ENCODE peak calls at places on chromosomes 1 and 21, in four cellular contexts. O is HepG2, A is BJ, I is AG04450. Z is an unnamed sample.

GRCh38 chr21:31543191-31543590 is 116.3 kb upstream of the SOD1 start:
- DNase-seq in O (no peak), A (no peak), I (peak; percentile 37), Z (no peak)

GRCh38 chr1:226110249-226111108 is 48.0 kb downstream of the H3-3A start:
- DNase-seq in O (no peak), A (no peak), I (no peak), Z (no peak)

GRCh38 chr1:231032963-231033362 is 7.1 kb downstream of the FAM89A start:
- DNase-seq in O (no peak), A (no peak), I (no peak), Z (no peak)

GRCh38 chr1:219184337-219184736 is 10.7 kb downstream of the LYPLAL1 start:
- DNase-seq in O (no peak), A (no peak), I (no peak), Z (no peak)

GRCh38 chr1:12619396-12620141 is 1.6 kb upstream of the DHRS3 start:
- DNase-seq in O (peak; percentile 70), A (no peak), I (peak; percentile 77), Z (peak; percentile 50)

GRCh38 chr1:64065571-64065970 is 137.9 kb upstream of the UBE2U start:
- DNase-seq in O (no peak), A (no peak), I (no peak), Z (no peak)

GRCh38 chr21:16084776-16085364 is 355.1 kb downstream of the USP25 start:
- DNase-seq in O (no peak), A (peak; percentile 25), I (no peak), Z (no peak)

GRCh38 chr1:225825078-225825477 is 15.2 kb downstream of the EPHX1 start:
- DNase-seq in O (peak; percentile 68), A (no peak), I (no peak), Z (no peak)

GRCh38 chr1:46448109-46448911 is 41.3 kb upstream of the DMBX1 start:
- DNase-seq in O (no peak), A (no peak), I (no peak), Z (no peak)

GRCh38 chr1:117161887-117162286 is 40.3 kb upstream of the TRIM45 start:
- DNase-seq in O (peak; percentile 14), A (no peak), I (no peak), Z (no peak)

GRCh38 chr1:161989108-161989507 is 34.6 kb downstream of the OLFML2B start:
- DNase-seq in O (no peak), A (no peak), I (no peak), Z (no peak)

GRCh38 chr1:31222176-31222575 is 17.5 kb downstream of the NKAIN1 start:
- DNase-seq in O (no peak), A (no peak), I (no peak), Z (no peak)

GRCh38 chr1:208445710-208446702 is 201.8 kb upstream of the PLXNA2 start:
- DNase-seq in O (no peak), A (no peak), I (no peak), Z (no peak)

GRCh38 chr1:235708390-235708962 is 58.9 kb upstream of the GNG4 start:
- DNase-seq in O (peak; percentile 2), A (peak; percentile 14), I (no peak), Z (peak; percentile 56)

GRCh38 chr1:31428436-31429221 is 15.6 kb downstream of the SERINC2 start:
- DNase-seq in O (no peak), A (no peak), I (no peak), Z (no peak)

GRCh38 chr1:107110346-107110745 is 30.5 kb upstream of the NTNG1 start:
- DNase-seq in O (no peak), A (no peak), I (no peak), Z (no peak)

GRCh38 chr1:94245747-94246438 is 8.5 kb upstream of the ARHGAP29 start:
- DNase-seq in O (no peak), A (no peak), I (no peak), Z (no peak)

GRCh38 chr1:22875240-22875639 is 97.4 kb downstream of the LACTBL1 start:
- DNase-seq in O (no peak), A (no peak), I (no peak), Z (no peak)

GRCh38 chr1:175478203-175478602 is 265.2 kb downstream of the TNR start:
- DNase-seq in O (no peak), A (no peak), I (no peak), Z (no peak)

GRCh38 chr21:46060596-46061061 is 37.3 kb upstream of the COL6A2 start:
- DNase-seq in O (no peak), A (peak; percentile 95), I (peak; percentile 94), Z (peak; percentile 88)

GRCh38 chr1:193402032-193402431 is 215.6 kb upstream of the B3GALT2 start:
- DNase-seq in O (no peak), A (no peak), I (no peak), Z (no peak)

GRCh38 chr1:161950377-161950776 is 73.3 kb downstream of the OLFML2B start:
- DNase-seq in O (no peak), A (no peak), I (no peak), Z (no peak)

GRCh38 chr1:42937141-42937696 is 21.4 kb downstream of the SLC2A1 start:
- DNase-seq in O (peak; percentile 53), A (no peak), I (no peak), Z (peak; percentile 79)

GRCh38 chr1:29518183-29518835 is 282.0 kb downstream of the PTPRU start:
- DNase-seq in O (no peak), A (no peak), I (no peak), Z (no peak)

GRCh38 chr1:17046043-17046657 is 7.7 kb downstream of the SDHB start:
- DNase-seq in O (peak; percentile 63), A (peak; percentile 8), I (peak; percentile 44), Z (no peak)

GRCh38 chr1:39508266-39508665 is 16.8 kb downstream of the BMP8A start:
- DNase-seq in O (no peak), A (no peak), I (no peak), Z (no peak)

GRCh38 chr1:247494746-247495145 is 36.8 kb upstream of the OR2B11 start:
- DNase-seq in O (no peak), A (no peak), I (no peak), Z (no peak)

GRCh38 chr1:83860506-83861221 is 138.3 kb downstream of the TTLL7 start:
- DNase-seq in O (peak; percentile 27), A (no peak), I (no peak), Z (no peak)
- H3K4me3 ChIP-seq in O (no peak overlapping the region), A (no peak overlapping the region), I (peak overlapping the region; percentile 41), Z (peak overlapping the region; percentile 54)

GRCh38 chr1:178189814-178190213 is 95.9 kb downstream of the RASAL2 start:
- DNase-seq in O (peak; percentile 51), A (no peak), I (no peak), Z (no peak)
- TF ChIP-seq CTCF in O (peak; percentile 86), A (peak; percentile 47), I (peak; percentile 42), Z (peak; percentile 68)

GRCh38 chr21:41169701-41170100 is 1.7 kb downstream of the BACE2 start:
- DNase-seq in O (no peak), A (no peak), I (no peak), Z (no peak)
- H3K27me3 ChIP-seq in O (peaks cover 54% of the 10 kb centered on the region), A (no peaks in the 10 kb centered on the region), I (peaks cover 4% of the 10 kb centered on the region), Z (no peaks in the 10 kb centered on the region)

GRCh38 chr1:6461538-6462411 is 4.2 kb downstream of the TNFRSF25 start:
- DNase-seq in O (no peak), A (no peak), I (no peak), Z (no peak)

GRCh38 chr1:6462412-6463119 is 3.4 kb downstream of the TNFRSF25 start:
- DNase-seq in O (no peak), A (no peak), I (no peak), Z (no peak)

GRCh38 chr1:6464514-6464836 is 1.5 kb downstream of the TNFRSF25 start:
- DNase-seq in O (peak; percentile 58), A (no peak), I (no peak), Z (no peak)

GRCh38 chr1:6464915-6465314 is 1.1 kb downstream of the TNFRSF25 start:
- DNase-seq in O (no peak), A (no peak), I (no peak), Z (no peak)

GRCh38 chr1:6463120-6463412 is 2.9 kb downstream of the TNFRSF25 start:
- DNase-seq in O (no peak), A (no peak), I (no peak), Z (no peak)
- H3K4me3 ChIP-seq in O (no peak overlapping the region), A (no peak overlapping the region), I (no peak overlapping the region), Z (no peak overlapping the region)

GRCh38 chr1:36542962-36543515 is 60.3 kb upstream of the CSF3R start:
- DNase-seq in O (peak; percentile 15), A (no peak), I (no peak), Z (no peak)
- TF ChIP-seq CTCF in O (peak; percentile 51), A (peak; percentile 18), I (peak; percentile 14), Z (no peak)

GRCh38 chr1:24215226-24215814 is 28.2 kb upstream of the IFNLR1 start:
- DNase-seq in O (no peak), A (no peak), I (no peak), Z (no peak)
- H3K27me3 ChIP-seq in O (peaks cover 40% of the 10 kb centered on the region), A (peaks cover 35% of the 10 kb centered on the region), I (peaks cover 43% of the 10 kb centered on the region), Z (peaks cover 32% of the 10 kb centered on the region)

GRCh38 chr1:221972262-221973235 is 230.7 kb upstream of the DUSP10 start:
- DNase-seq in O (no peak), A (no peak), I (no peak), Z (no peak)
- H3K4me3 ChIP-seq in O (no peak overlapping the region), A (no peak overlapping the region), I (no peak overlapping the region), Z (no peak overlapping the region)

DNA sequence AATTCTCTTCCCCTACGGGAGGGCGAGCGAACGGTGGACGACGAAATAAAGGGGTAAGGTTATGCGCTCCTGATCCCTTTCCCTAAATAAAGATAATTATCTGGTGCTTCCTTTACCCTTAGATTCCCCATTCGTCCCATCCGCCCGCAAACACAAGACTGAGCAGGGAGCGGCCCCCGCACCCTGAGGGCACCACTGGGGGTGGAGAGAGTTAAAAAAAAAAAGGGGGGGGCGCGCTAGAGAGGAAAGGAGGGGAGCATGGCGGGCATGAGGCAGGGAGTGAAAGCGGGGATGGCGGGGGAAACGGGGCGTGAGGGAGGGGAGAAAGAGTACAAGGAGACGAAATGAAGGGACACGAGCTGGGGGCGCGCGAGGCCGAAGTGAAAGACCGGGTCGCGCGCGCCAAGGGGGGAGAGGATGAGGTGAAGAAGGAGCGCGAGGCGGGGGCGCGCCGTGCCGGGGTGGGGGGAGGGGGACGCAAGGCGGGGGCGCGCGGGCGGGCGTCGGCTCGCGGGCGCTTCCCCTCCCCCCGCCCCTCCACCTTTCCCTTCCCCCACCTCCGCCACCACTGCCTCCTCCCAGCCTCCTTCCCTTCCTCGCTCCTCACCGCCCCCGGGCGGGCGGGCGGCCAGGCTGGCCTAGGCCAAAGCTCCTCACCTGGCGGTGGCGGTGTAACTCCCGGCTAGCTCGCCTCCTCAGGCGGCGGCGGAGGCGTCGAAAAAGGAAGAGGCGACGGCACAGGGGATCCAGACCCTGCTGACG is 515 bp downstream of the GATAD2B start:
- DNase-seq in O (peak; percentile 51), A (no peak), I (no peak), Z (no peak)
- TF ChIP-seq CTCF in O (peak; percentile 52), A (peak; percentile 13), I (peak; percentile 17), Z (peak; percentile 31)

DNA sequence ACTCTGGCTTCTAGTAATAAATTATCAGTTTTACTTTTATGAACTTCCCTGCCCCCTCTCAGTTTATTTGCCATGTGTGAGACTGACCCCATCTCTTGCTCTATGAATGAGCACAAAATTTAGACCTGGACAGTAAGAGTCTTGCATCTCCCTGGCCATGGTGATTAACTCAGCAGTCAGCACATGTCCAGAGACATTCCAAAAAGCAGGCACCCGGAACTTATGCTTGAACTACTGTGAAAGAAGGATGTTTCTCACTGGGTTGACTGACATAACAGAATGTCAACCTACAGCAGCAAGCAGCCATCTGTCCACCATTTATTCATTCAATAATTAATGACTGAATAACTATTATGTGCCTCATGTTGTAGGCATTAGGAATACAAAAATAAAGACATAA is 11.3 kb upstream of the SEC16B start:
- DNase-seq in O (no peak), A (no peak), I (no peak), Z (peak; percentile 38)
- H3K27me3 ChIP-seq in O (no peaks in the 10 kb centered on the region), A (no peaks in the 10 kb centered on the region), I (no peaks in the 10 kb centered on the region), Z (no peaks in the 10 kb centered on the region)

Z was measured in kidney epithelial cell.